ENCODE peak calls at places on chromosomes 5 and 9, in five cellular contexts. One of them, this sample, is unnamed.

GRCh38 chr9:131815971-131816873 is 76.3 kb upstream of the RAPGEF1 start:
- ATAC-seq in heart left ventricle: no peak
- ATAC-seq in activated CD8-positive, alpha-beta memory T cell treated with anti-CD3 and anti-CD28 coated beads, Interleukin-2, amount 10 ng/mL, durations not matched to agents 7 days and 5 days: no peak
- ATAC-seq in HCT116: peak
- ATAC-seq in activated naive CD8-positive, alpha-beta T cell treated with anti-CD3 and anti-CD28 coated beads, Interleukin-2, amount 50 U/mL, for 24 hours: peak
- ATAC-seq in this sample: no peak

GRCh38 chr9:111657051-111657450 is 4.4 kb upstream of the GNG10 start:
- ATAC-seq in heart left ventricle: no peak
- ATAC-seq in activated CD8-positive, alpha-beta memory T cell treated with anti-CD3 and anti-CD28 coated beads, Interleukin-2, amount 10 ng/mL, durations not matched to agents 7 days and 5 days: no peak
- ATAC-seq in HCT116: no peak
- ATAC-seq in activated naive CD8-positive, alpha-beta T cell treated with anti-CD3 and anti-CD28 coated beads, Interleukin-2, amount 50 U/mL, for 24 hours: no peak
- ATAC-seq in this sample: no peak

GRCh38 chr9:132888151-132888550 is 9.5 kb downstream of the SPACA9 start:
- ATAC-seq in heart left ventricle: no peak
- ATAC-seq in activated CD8-positive, alpha-beta memory T cell treated with anti-CD3 and anti-CD28 coated beads, Interleukin-2, amount 10 ng/mL, durations not matched to agents 7 days and 5 days: no peak
- ATAC-seq in HCT116: no peak
- ATAC-seq in activated naive CD8-positive, alpha-beta T cell treated with anti-CD3 and anti-CD28 coated beads, Interleukin-2, amount 50 U/mL, for 24 hours: no peak
- ATAC-seq in this sample: no peak

GRCh38 chr9:1460143-1460769 is 410.1 kb downstream of the DMRT2 start:
- ATAC-seq in heart left ventricle: no peak
- ATAC-seq in activated CD8-positive, alpha-beta memory T cell treated with anti-CD3 and anti-CD28 coated beads, Interleukin-2, amount 10 ng/mL, durations not matched to agents 7 days and 5 days: no peak
- ATAC-seq in HCT116: no peak
- ATAC-seq in activated naive CD8-positive, alpha-beta T cell treated with anti-CD3 and anti-CD28 coated beads, Interleukin-2, amount 50 U/mL, for 24 hours: no peak
- ATAC-seq in this sample: no peak

GRCh38 chr5:139709587-139710369 is 61.6 kb downstream of the CXXC5 start:
- ATAC-seq in heart left ventricle: peak
- ATAC-seq in activated CD8-positive, alpha-beta memory T cell treated with anti-CD3 and anti-CD28 coated beads, Interleukin-2, amount 10 ng/mL, durations not matched to agents 7 days and 5 days: peak
- ATAC-seq in HCT116: no peak
- ATAC-seq in activated naive CD8-positive, alpha-beta T cell treated with anti-CD3 and anti-CD28 coated beads, Interleukin-2, amount 50 U/mL, for 24 hours: no peak
- ATAC-seq in this sample: no peak

GRCh38 chr5:55865831-55866230 is 14.7 kb downstream of the IL31RA start:
- ATAC-seq in heart left ventricle: no peak
- ATAC-seq in activated CD8-positive, alpha-beta memory T cell treated with anti-CD3 and anti-CD28 coated beads, Interleukin-2, amount 10 ng/mL, durations not matched to agents 7 days and 5 days: no peak
- ATAC-seq in HCT116: no peak
- ATAC-seq in activated naive CD8-positive, alpha-beta T cell treated with anti-CD3 and anti-CD28 coated beads, Interleukin-2, amount 50 U/mL, for 24 hours: no peak
- ATAC-seq in this sample: no peak

GRCh38 chr9:14883310-14883944 is 26.8 kb downstream of the FREM1 start:
- ATAC-seq in heart left ventricle: peak
- ATAC-seq in activated CD8-positive, alpha-beta memory T cell treated with anti-CD3 and anti-CD28 coated beads, Interleukin-2, amount 10 ng/mL, durations not matched to agents 7 days and 5 days: no peak
- ATAC-seq in HCT116: no peak
- ATAC-seq in activated naive CD8-positive, alpha-beta T cell treated with anti-CD3 and anti-CD28 coated beads, Interleukin-2, amount 50 U/mL, for 24 hours: no peak
- ATAC-seq in this sample: no peak

GRCh38 chr5:69502375-69503143 is 10.0 kb downstream of the OCLN start:
- ATAC-seq in heart left ventricle: no peak
- ATAC-seq in activated CD8-positive, alpha-beta memory T cell treated with anti-CD3 and anti-CD28 coated beads, Interleukin-2, amount 10 ng/mL, durations not matched to agents 7 days and 5 days: no peak
- ATAC-seq in HCT116: peak
- ATAC-seq in activated naive CD8-positive, alpha-beta T cell treated with anti-CD3 and anti-CD28 coated beads, Interleukin-2, amount 50 U/mL, for 24 hours: peak
- ATAC-seq in this sample: no peak

GRCh38 chr5:107217721-107218130 is 453.0 kb downstream of the EFNA5 start:
- ATAC-seq in heart left ventricle: peak
- ATAC-seq in activated CD8-positive, alpha-beta memory T cell treated with anti-CD3 and anti-CD28 coated beads, Interleukin-2, amount 10 ng/mL, durations not matched to agents 7 days and 5 days: no peak
- ATAC-seq in HCT116: peak
- ATAC-seq in activated naive CD8-positive, alpha-beta T cell treated with anti-CD3 and anti-CD28 coated beads, Interleukin-2, amount 50 U/mL, for 24 hours: no peak
- ATAC-seq in this sample: no peak

GRCh38 chr5:165795073-165795472 is 2289.7 kb downstream of the MAT2B start:
- ATAC-seq in heart left ventricle: no peak
- ATAC-seq in activated CD8-positive, alpha-beta memory T cell treated with anti-CD3 and anti-CD28 coated beads, Interleukin-2, amount 10 ng/mL, durations not matched to agents 7 days and 5 days: no peak
- ATAC-seq in HCT116: no peak
- ATAC-seq in activated naive CD8-positive, alpha-beta T cell treated with anti-CD3 and anti-CD28 coated beads, Interleukin-2, amount 50 U/mL, for 24 hours: no peak
- ATAC-seq in this sample: no peak

GRCh38 chr9:124840300-124840833 is 12.9 kb upstream of the WDR38 start:
- ATAC-seq in heart left ventricle: peak
- ATAC-seq in activated CD8-positive, alpha-beta memory T cell treated with anti-CD3 and anti-CD28 coated beads, Interleukin-2, amount 10 ng/mL, durations not matched to agents 7 days and 5 days: no peak
- ATAC-seq in HCT116: peak
- ATAC-seq in activated naive CD8-positive, alpha-beta T cell treated with anti-CD3 and anti-CD28 coated beads, Interleukin-2, amount 50 U/mL, for 24 hours: no peak
- ATAC-seq in this sample: no peak

GRCh38 chr9:129575818-129576217 is 45.1 kb downstream of the C9orf50 start:
- ATAC-seq in heart left ventricle: no peak
- ATAC-seq in activated CD8-positive, alpha-beta memory T cell treated with anti-CD3 and anti-CD28 coated beads, Interleukin-2, amount 10 ng/mL, durations not matched to agents 7 days and 5 days: no peak
- ATAC-seq in HCT116: no peak
- ATAC-seq in activated naive CD8-positive, alpha-beta T cell treated with anti-CD3 and anti-CD28 coated beads, Interleukin-2, amount 50 U/mL, for 24 hours: no peak
- ATAC-seq in this sample: no peak

GRCh38 chr9:36150529-36151305 is 14.2 kb downstream of the GLIPR2 start:
- ATAC-seq in heart left ventricle: no peak
- ATAC-seq in activated CD8-positive, alpha-beta memory T cell treated with anti-CD3 and anti-CD28 coated beads, Interleukin-2, amount 10 ng/mL, durations not matched to agents 7 days and 5 days: no peak
- ATAC-seq in HCT116: no peak
- ATAC-seq in activated naive CD8-positive, alpha-beta T cell treated with anti-CD3 and anti-CD28 coated beads, Interleukin-2, amount 50 U/mL, for 24 hours: no peak
- ATAC-seq in this sample: no peak

GRCh38 chr9:38212016-38212415 is 143.0 kb upstream of the SHB start:
- ATAC-seq in heart left ventricle: no peak
- ATAC-seq in activated CD8-positive, alpha-beta memory T cell treated with anti-CD3 and anti-CD28 coated beads, Interleukin-2, amount 10 ng/mL, durations not matched to agents 7 days and 5 days: no peak
- ATAC-seq in HCT116: no peak
- ATAC-seq in activated naive CD8-positive, alpha-beta T cell treated with anti-CD3 and anti-CD28 coated beads, Interleukin-2, amount 50 U/mL, for 24 hours: no peak
- ATAC-seq in this sample: no peak

GRCh38 chr9:96068511-96068910 is 193.0 kb downstream of the ERCC6L2 start:
- ATAC-seq in heart left ventricle: no peak
- ATAC-seq in activated CD8-positive, alpha-beta memory T cell treated with anti-CD3 and anti-CD28 coated beads, Interleukin-2, amount 10 ng/mL, durations not matched to agents 7 days and 5 days: no peak
- ATAC-seq in HCT116: no peak
- ATAC-seq in activated naive CD8-positive, alpha-beta T cell treated with anti-CD3 and anti-CD28 coated beads, Interleukin-2, amount 50 U/mL, for 24 hours: no peak
- ATAC-seq in this sample: no peak

GRCh38 chr5:171893290-171893890 is 107.8 kb downstream of the SMIM23 start:
- ATAC-seq in heart left ventricle: no peak
- ATAC-seq in activated CD8-positive, alpha-beta memory T cell treated with anti-CD3 and anti-CD28 coated beads, Interleukin-2, amount 10 ng/mL, durations not matched to agents 7 days and 5 days: no peak
- ATAC-seq in HCT116: no peak
- ATAC-seq in activated naive CD8-positive, alpha-beta T cell treated with anti-CD3 and anti-CD28 coated beads, Interleukin-2, amount 50 U/mL, for 24 hours: no peak
- ATAC-seq in this sample: peak

GRCh38 chr9:121779381-121780117 is 128.1 kb downstream of the DAB2IP start:
- ATAC-seq in heart left ventricle: peak
- ATAC-seq in activated CD8-positive, alpha-beta memory T cell treated with anti-CD3 and anti-CD28 coated beads, Interleukin-2, amount 10 ng/mL, durations not matched to agents 7 days and 5 days: no peak
- ATAC-seq in HCT116: no peak
- ATAC-seq in activated naive CD8-positive, alpha-beta T cell treated with anti-CD3 and anti-CD28 coated beads, Interleukin-2, amount 50 U/mL, for 24 hours: no peak
- ATAC-seq in this sample: no peak

GRCh38 chr5:159783731-159784247 is 132.5 kb upstream of the ADRA1B start:
- ATAC-seq in heart left ventricle: no peak
- ATAC-seq in activated CD8-positive, alpha-beta memory T cell treated with anti-CD3 and anti-CD28 coated beads, Interleukin-2, amount 10 ng/mL, durations not matched to agents 7 days and 5 days: no peak
- ATAC-seq in HCT116: no peak
- ATAC-seq in activated naive CD8-positive, alpha-beta T cell treated with anti-CD3 and anti-CD28 coated beads, Interleukin-2, amount 50 U/mL, for 24 hours: no peak
- ATAC-seq in this sample: no peak

GRCh38 chr5:53782620-53783019 is 222.2 kb downstream of the NDUFS4 start:
- ATAC-seq in heart left ventricle: no peak
- ATAC-seq in activated CD8-positive, alpha-beta memory T cell treated with anti-CD3 and anti-CD28 coated beads, Interleukin-2, amount 10 ng/mL, durations not matched to agents 7 days and 5 days: no peak
- ATAC-seq in HCT116: no peak
- ATAC-seq in activated naive CD8-positive, alpha-beta T cell treated with anti-CD3 and anti-CD28 coated beads, Interleukin-2, amount 50 U/mL, for 24 hours: no peak
- ATAC-seq in this sample: no peak

GRCh38 chr5:17087035-17087434 is 130.4 kb upstream of the BASP1 start:
- ATAC-seq in heart left ventricle: no peak
- ATAC-seq in activated CD8-positive, alpha-beta memory T cell treated with anti-CD3 and anti-CD28 coated beads, Interleukin-2, amount 10 ng/mL, durations not matched to agents 7 days and 5 days: no peak
- ATAC-seq in HCT116: no peak
- ATAC-seq in activated naive CD8-positive, alpha-beta T cell treated with anti-CD3 and anti-CD28 coated beads, Interleukin-2, amount 50 U/mL, for 24 hours: no peak
- ATAC-seq in this sample: no peak

GRCh38 chr5:33526755-33527154 is 86.0 kb downstream of the TARS1 start:
- ATAC-seq in heart left ventricle: no peak
- ATAC-seq in activated CD8-positive, alpha-beta memory T cell treated with anti-CD3 and anti-CD28 coated beads, Interleukin-2, amount 10 ng/mL, durations not matched to agents 7 days and 5 days: no peak
- ATAC-seq in HCT116: no peak
- ATAC-seq in activated naive CD8-positive, alpha-beta T cell treated with anti-CD3 and anti-CD28 coated beads, Interleukin-2, amount 50 U/mL, for 24 hours: no peak
- ATAC-seq in this sample: no peak

GRCh38 chr5:75823811-75824210 is 106.6 kb upstream of the POC5 start:
- ATAC-seq in heart left ventricle: no peak
- ATAC-seq in activated CD8-positive, alpha-beta memory T cell treated with anti-CD3 and anti-CD28 coated beads, Interleukin-2, amount 10 ng/mL, durations not matched to agents 7 days and 5 days: no peak
- ATAC-seq in HCT116: no peak
- ATAC-seq in activated naive CD8-positive, alpha-beta T cell treated with anti-CD3 and anti-CD28 coated beads, Interleukin-2, amount 50 U/mL, for 24 hours: no peak
- ATAC-seq in this sample: no peak

This sample was measured in activated T-helper 17 cell treated with anti-CD3 and anti-CD28 coated beads, Interleukin-2, amount 50 U/mL, for 72 hours.